ENCODE peak calls at places on chromosomes 7 and 10, in seven cellular contexts. T is brain microvascular endothelial cell, C is tibial artery, Z is heart left ventricle, J is tibial nerve, B is breast epithelium, V is GM23248. D is an unnamed sample. For H3K36me3, the result is how much of the 10 kb centered on the place peaks cover.

GRCh38 chr7:139855498-139856270 is 26.6 kb downstream of the TBXAS1 start:
- DNase-seq in T (no peak), C (no peak), Z (peak), J (no peak), B (no peak), V (no peak), D (no peak)

GRCh38 chr7:138663741-138664710 is 37.1 kb downstream of the SVOPL start:
- DNase-seq in T (peak), C (no peak), Z (no peak), J (no peak), B (no peak), V (peak), D (no peak)

GRCh38 chr10:128545216-128545615 is 419.0 kb upstream of the MKI67 start:
- DNase-seq in T (no peak), C (no peak), Z (no peak), J (no peak), B (no peak), V (no peak), D (no peak)

GRCh38 chr10:45180507-45180906 is 134.9 kb downstream of the OR13A1 start:
- DNase-seq in T (no peak), C (no peak), Z (no peak), J (no peak), B (no peak), V (no peak), D (no peak)

GRCh38 chr10:3533296-3533695 is 251.7 kb downstream of the KLF6 start:
- DNase-seq in T (no peak), C (no peak), Z (no peak), J (no peak), B (no peak), V (no peak), D (no peak)

GRCh38 chr10:107771066-107771465 is 606.6 kb upstream of the SORCS1 start:
- DNase-seq in T (no peak), C (no peak), Z (no peak), J (no peak), B (no peak), V (no peak), D (no peak)

GRCh38 chr10:5547934-5548660 is 23.3 kb downstream of the CALML3 start:
- DNase-seq in T (no peak), C (peak), Z (peak), J (no peak), B (peak), V (no peak), D (peak)

GRCh38 chr10:23917251-23917908 is 291.6 kb upstream of the KIAA1217 start:
- DNase-seq in T (no peak), C (no peak), Z (no peak), J (no peak), B (no peak), V (no peak), D (no peak)

GRCh38 chr10:116766241-116767198 is 24.2 kb upstream of the HSPA12A start:
- DNase-seq in T (no peak), C (no peak), Z (no peak), J (no peak), B (no peak), V (no peak), D (no peak)

GRCh38 chr7:128827971-128828711 is 2.1 kb upstream of the FLNC start:
- DNase-seq in T (peak), C (peak), Z (peak), J (no peak), B (no peak), V (peak), D (peak)

GRCh38 chr7:22647451-22648257 is 79.3 kb upstream of the IL6 start:
- DNase-seq in T (peak), C (no peak), Z (no peak), J (no peak), B (no peak), V (peak), D (no peak)

GRCh38 chr7:94395141-94396041 is 696 bp downstream of the COL1A2 start:
- DNase-seq in T (peak), C (peak), Z (peak), J (peak), B (no peak), V (peak), D (peak)

GRCh38 chr7:111677848-111678247 is 115.6 kb upstream of the IMMP2L start:
- DNase-seq in T (no peak), C (no peak), Z (no peak), J (no peak), B (no peak), V (no peak), D (no peak)

GRCh38 chr10:4241724-4242345 is 456.8 kb upstream of the KLF6 start:
- DNase-seq in T (peak), C (no peak), Z (peak), J (peak), B (peak), V (peak), D (peak)

GRCh38 chr7:81209059-81209458 is 290.2 kb upstream of the SEMA3C start:
- DNase-seq in T (no peak), C (no peak), Z (no peak), J (no peak), B (no peak), V (peak), D (no peak)

GRCh38 chr7:137873524-137873923 is 26.8 kb upstream of the DGKI start:
- DNase-seq in T (peak), C (no peak), Z (no peak), J (no peak), B (no peak), V (peak), D (peak)

GRCh38 chr10:73865459-73866442 is 8.6 kb downstream of the CAMK2G start:
- DNase-seq in T (no peak), C (no peak), Z (peak), J (no peak), B (no peak), V (no peak), D (peak)

GRCh38 chr7:140534743-140535142 is 55.4 kb upstream of the MKRN1 start:
- DNase-seq in T (no peak), C (no peak), Z (peak), J (peak), B (no peak), V (peak), D (no peak)

GRCh38 chr7:106717997-106718871 is 57.3 kb upstream of the CCDC71L start:
- DNase-seq in T (peak), C (no peak), Z (no peak), J (peak), B (no peak), V (peak), D (peak)

GRCh38 chr10:26177341-26177740 is 39.2 kb upstream of the GAD2 start:
- DNase-seq in T (no peak), C (no peak), Z (no peak), J (no peak), B (no peak), V (no peak), D (peak)

GRCh38 chr10:28628184-28628893 is 49.0 kb upstream of the BAMBI start:
- DNase-seq in T (peak), C (peak), Z (peak), J (peak), B (peak), V (peak), D (peak)

GRCh38 chr7:22251284-22251683 is 105.7 kb downstream of the RAPGEF5 start:
- DNase-seq in T (no peak), C (no peak), Z (no peak), J (no peak), B (no peak), V (no peak), D (peak)

GRCh38 chr10:48522011-48522765 is 82.7 kb downstream of the ARHGAP22 start:
- DNase-seq in T (no peak), C (no peak), Z (no peak), J (no peak), B (no peak), V (peak), D (no peak)

GRCh38 chr10:78568664-78569063 is 500.1 kb upstream of the ZMIZ1 start:
- DNase-seq in T (no peak), C (no peak), Z (no peak), J (no peak), B (no peak), V (no peak), D (no peak)

GRCh38 chr10:3622427-3622826 is 162.6 kb downstream of the KLF6 start:
- DNase-seq in T (no peak), C (no peak), Z (no peak), J (no peak), B (no peak), V (no peak), D (no peak)

GRCh38 chr10:51510231-51510630 is 189.2 kb downstream of the CSTF2T start:
- DNase-seq in T (no peak), C (no peak), Z (no peak), J (no peak), B (no peak), V (peak), D (no peak)

GRCh38 chr10:123517376-123517775 is 148.8 kb upstream of the GPR26 start:
- DNase-seq in T (no peak), C (peak), Z (no peak), J (no peak), B (no peak), V (no peak), D (no peak)

GRCh38 chr7:159000859-159001435 is 143.7 kb downstream of the VIPR2 start:
- DNase-seq in T (no peak), C (no peak), Z (no peak), J (no peak), B (no peak), V (no peak), D (no peak)

GRCh38 chr10:78931333-78932083 is 137.3 kb upstream of the ZMIZ1 start:
- DNase-seq in T (peak), C (peak), Z (peak), J (peak), B (peak), V (peak), D (peak)

DNA sequence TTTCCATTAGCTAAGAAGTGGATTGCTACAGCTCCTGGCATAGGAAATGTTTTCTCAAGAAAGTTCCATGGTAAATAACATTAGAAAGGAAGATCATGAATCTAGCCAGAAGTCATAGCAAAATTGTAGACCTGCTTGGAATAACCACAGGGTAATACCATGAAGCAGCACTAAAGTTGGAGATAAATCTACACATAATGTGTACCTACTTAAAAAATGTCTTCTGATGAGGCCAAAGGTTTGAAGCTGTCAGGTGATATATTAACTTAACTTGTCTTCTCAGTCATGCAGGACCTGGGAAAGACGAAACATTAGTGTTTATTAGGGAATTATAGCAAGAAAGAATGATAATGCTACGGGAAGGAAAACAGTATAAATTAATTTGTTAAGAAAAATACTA is 6.3 kb downstream of the CISD1 start:
- DNase-seq in T (no peak), C (no peak), Z (no peak), J (no peak), B (no peak), V (no peak), D (no peak)
- H3K4me3 ChIP-seq in T (no peak), C (no peak), Z (no peak), J (no peak), B (no peak), V (no peak), D (no peak)

DNA sequence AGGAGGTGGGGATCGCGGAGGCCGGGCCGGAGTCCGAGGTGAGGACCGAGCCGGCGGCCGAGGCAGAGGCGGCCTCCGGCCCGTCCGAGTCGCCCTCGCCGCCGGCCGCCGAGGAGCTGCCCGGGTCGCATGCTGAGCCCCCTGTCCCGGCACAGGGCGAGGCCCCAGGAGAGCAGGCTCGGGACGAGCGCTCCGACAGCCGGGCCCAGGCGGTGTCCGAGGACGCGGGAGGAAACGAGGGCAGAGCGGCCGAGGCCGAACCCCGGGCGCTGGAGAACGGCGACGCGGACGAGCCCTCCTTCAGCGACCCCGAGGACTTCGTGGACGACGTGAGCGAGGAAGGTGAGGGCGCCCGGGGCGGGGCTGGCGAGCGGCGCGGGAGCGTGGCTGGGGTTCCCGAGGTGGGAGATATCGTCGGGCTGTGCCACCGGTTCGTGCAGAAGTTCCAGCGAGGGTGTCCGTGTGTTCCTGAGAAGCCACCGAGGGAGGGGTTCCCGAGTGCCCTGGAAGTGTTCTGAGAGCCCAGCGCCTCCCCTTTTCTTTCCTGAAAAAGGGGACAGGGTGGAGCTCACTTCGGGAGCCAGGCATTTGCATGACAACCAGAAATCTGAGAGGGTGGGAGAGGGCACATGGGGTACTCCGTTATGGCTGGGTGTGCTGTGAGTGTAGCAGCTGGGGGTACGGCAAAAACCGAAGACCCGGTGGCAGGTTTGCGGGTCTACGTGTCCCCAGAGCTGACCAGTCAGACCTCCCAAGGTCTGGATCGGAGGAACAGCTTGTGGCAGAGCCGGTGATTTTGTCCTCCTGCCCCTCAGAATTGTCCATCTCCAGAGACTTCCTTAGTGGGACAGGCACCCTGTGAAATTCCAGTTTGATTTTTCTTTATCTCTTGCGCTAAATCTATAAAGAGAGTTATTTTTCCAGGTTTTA is 717 bp downstream of the EIF3B start:
- DNase-seq in T (no peak), C (no peak), Z (no peak), J (no peak), B (no peak), V (peak), D (peak)
- H3K36me3 ChIP-seq in T (under half), C (under half), Z (under half), J (under half), B (under half), V (under half), D (under half)

GRCh38 chr7:11689096-11689495 is 142.9 kb downstream of the THSD7A start:
- DNase-seq in T (no peak), C (no peak), Z (no peak), J (no peak), B (no peak), V (no peak), D (no peak)
- H3K4me3 ChIP-seq in T (no peak), C (no peak), Z (no peak), J (no peak), B (no peak), V (no peak), D (no peak)

DNA sequence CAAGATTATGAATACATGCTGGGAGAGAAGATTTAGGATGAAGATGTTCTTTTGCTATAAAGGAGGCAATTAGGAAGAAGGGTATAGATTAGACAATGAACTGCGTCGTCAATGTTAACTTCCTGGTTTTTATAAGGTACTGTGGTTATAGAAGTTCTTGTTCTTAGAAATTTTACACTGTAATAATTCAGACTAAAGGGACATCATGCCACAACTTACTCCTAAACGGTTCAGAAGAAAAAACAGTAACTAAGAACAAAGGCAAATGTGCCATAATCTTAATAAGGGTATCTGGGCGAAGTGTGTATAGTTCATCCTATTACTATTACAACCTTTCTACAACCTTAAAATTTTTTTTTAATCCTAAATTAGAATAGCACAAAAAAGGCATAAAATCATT is 31.3 kb upstream of the DDC start:
- DNase-seq in T (no peak), C (no peak), Z (no peak), J (no peak), B (no peak), V (no peak), D (no peak)
- H3K36me3 ChIP-seq in T (under half), C (under half), Z (half or more), J (half or more), B (under half), V (under half), D (under half)

GRCh38 chr10:88974446-88975376 is 15.9 kb upstream of the FAS start:
- DNase-seq in T (no peak), C (no peak), Z (no peak), J (no peak), B (no peak), V (peak), D (no peak)
- H3K4me3 ChIP-seq in T (peak), C (peak), Z (no peak), J (peak), B (peak), V (peak), D (peak)

GRCh38 chr10:111089293-111089692 is 12.5 kb downstream of the ADRA2A start:
- DNase-seq in T (no peak), C (no peak), Z (no peak), J (no peak), B (no peak), V (no peak), D (no peak)
- H3K36me3 ChIP-seq in T (under half), C (under half), Z (under half), J (under half), B (under half), V (under half), D (under half)

GRCh38 chr10:919481-919880 is 12.0 kb downstream of the LARP4B start:
- DNase-seq in T (no peak), C (no peak), Z (no peak), J (no peak), B (no peak), V (no peak), D (no peak)

GRCh38 chr10:920450-920849 is 11.1 kb downstream of the LARP4B start:
- DNase-seq in T (no peak), C (no peak), Z (no peak), J (no peak), B (no peak), V (no peak), D (no peak)

GRCh38 chr10:923844-924523 is 7.5 kb downstream of the LARP4B start:
- DNase-seq in T (no peak), C (no peak), Z (no peak), J (no peak), B (no peak), V (no peak), D (no peak)

GRCh38 chr10:924524-924859 is 7.0 kb downstream of the LARP4B start:
- DNase-seq in T (no peak), C (no peak), Z (no peak), J (no peak), B (no peak), V (no peak), D (no peak)

GRCh38 chr10:921471-922414 is 9.8 kb downstream of the LARP4B start:
- DNase-seq in T (peak), C (no peak), Z (no peak), J (no peak), B (no peak), V (peak), D (peak)
- H3K4me3 ChIP-seq in T (no peak), C (no peak), Z (no peak), J (no peak), B (no peak), V (no peak), D (peak)

DNA sequence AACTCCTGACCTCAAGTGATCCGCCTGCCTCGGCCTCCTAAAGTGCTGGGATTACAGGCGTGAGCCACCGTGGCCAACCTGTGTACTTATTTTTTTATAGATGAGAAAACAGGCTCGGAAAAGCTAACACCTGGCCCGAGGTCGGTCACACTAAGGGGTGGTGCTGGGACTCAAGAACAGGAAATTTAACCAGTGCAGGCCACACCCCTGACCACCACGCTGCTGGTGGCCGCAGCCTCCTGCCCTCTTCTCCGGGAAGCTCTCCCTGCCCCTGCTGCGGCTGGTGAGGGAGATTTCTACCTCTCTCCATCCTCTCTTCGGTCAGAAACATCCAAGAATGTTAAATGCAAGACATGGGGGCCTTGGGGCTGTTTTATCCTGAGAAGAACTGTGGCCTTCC is 63.2 kb downstream of the TNRC18 start:
- DNase-seq in T (no peak), C (no peak), Z (no peak), J (no peak), B (no peak), V (no peak), D (peak)
- H3K36me3 ChIP-seq in T (half or more), C (half or more), Z (half or more), J (half or more), B (under half), V (under half), D (half or more)

DNA sequence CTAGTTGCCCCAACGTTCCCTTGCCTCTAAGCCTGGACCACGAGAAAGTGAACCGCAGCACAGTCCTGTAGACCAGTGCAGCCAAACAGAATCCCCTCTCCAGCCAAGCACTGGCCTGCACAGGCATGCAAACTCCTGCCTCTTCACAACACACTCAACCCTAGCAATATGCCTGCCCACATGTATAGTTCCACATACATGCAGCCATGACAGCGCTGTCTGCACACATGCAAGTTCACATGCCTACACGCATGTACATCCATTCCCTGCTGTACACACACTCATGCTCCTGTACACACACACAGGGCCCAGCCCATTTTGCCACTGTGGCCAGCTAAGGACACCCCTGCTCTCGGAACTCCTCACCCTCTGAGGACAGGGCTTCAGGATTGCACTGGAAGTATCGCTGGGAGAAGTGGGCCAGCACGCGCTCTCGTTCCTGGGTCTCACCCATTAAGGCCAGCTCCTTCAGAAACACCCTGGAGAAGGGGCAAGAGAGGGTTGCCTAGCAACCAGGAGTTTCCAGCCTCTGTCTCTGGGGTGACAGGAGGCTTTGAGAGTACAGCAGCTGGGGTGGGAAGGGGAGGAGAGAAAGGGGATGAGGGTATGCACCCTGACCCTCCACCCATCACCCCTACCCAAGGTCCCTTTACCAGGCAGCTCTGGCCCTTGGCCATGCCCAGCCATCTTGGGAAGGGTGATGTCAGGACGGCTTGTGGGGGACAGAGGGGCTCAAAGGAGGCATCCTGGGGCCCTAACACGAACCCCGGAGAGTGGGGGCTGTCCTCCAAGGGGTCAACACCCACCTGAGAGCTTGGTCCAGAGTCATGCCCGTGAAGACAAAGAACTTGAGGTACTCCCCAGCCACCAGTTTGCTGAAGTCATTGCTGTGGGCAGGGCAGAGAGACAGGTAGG is 7.0 kb downstream of the PSD start:
- DNase-seq in T (no peak), C (no peak), Z (no peak), J (no peak), B (no peak), V (no peak), D (peak)
- H3K4me3 ChIP-seq in T (no peak), C (no peak), Z (no peak), J (no peak), B (no peak), V (no peak), D (no peak)